ENCODE peak calls at places on chromosome 13, in seven cellular contexts. O, K, J, A, H, Y and S are unnamed samples.

GRCh38 chr13:79404985-79405384 is 1.1 kb downstream of the RBM26 start:
- DNase-seq in O (no peak), K (no peak), J (no peak), A (no peak), H (no peak), Y (peak; percentile 51), S (peak; percentile 57)

GRCh38 chr13:39818953-39819352 is 163.5 kb downstream of the COG6 start:
- DNase-seq in O (no peak), K (no peak), J (no peak), A (no peak), H (no peak), Y (no peak), S (no peak)

GRCh38 chr13:37473035-37473434 is 125.5 kb downstream of the POSTN start:
- DNase-seq in O (no peak), K (no peak), J (no peak), A (no peak), H (no peak), Y (no peak), S (peak; percentile 3)

GRCh38 chr13:111304041-111304544 is 16.3 kb upstream of the TEX29 start:
- DNase-seq in O (no peak), K (no peak), J (no peak), A (no peak), H (no peak), Y (no peak), S (no peak)

GRCh38 chr13:73168226-73168992 is 109.6 kb downstream of the KLF5 start:
- DNase-seq in O (no peak), K (no peak), J (no peak), A (no peak), H (no peak), Y (no peak), S (peak; percentile 71)

GRCh38 chr13:99322297-99323103 is 15.3 kb upstream of the GPR183 start:
- DNase-seq in O (no peak), K (no peak), J (no peak), A (peak; percentile 23), H (no peak), Y (peak; percentile 55), S (no peak)

GRCh38 chr13:61413572-61413971 is 2.1 kb downstream of the PCDH20 start:
- DNase-seq in O (no peak), K (no peak), J (no peak), A (no peak), H (no peak), Y (no peak), S (no peak)

GRCh38 chr13:30313307-30313706 is 6.0 kb upstream of the KATNAL1 start:
- DNase-seq in O (no peak), K (no peak), J (no peak), A (no peak), H (no peak), Y (no peak), S (no peak)

GRCh38 chr13:25963681-25964080 is 88.1 kb downstream of the SHISA2 start:
- DNase-seq in O (no peak), K (no peak), J (no peak), A (no peak), H (peak; percentile 83), Y (no peak), S (no peak)

GRCh38 chr13:65653548-65654078 is 1576.5 kb downstream of the PCDH9 start:
- DNase-seq in O (no peak), K (no peak), J (no peak), A (no peak), H (peak; percentile 47), Y (no peak), S (no peak)

GRCh38 chr13:95462801-95463200 is 89.7 kb upstream of the CLDN10 start:
- DNase-seq in O (no peak), K (no peak), J (no peak), A (no peak), H (no peak), Y (no peak), S (no peak)

GRCh38 chr13:111007209-111007608 is 92.3 kb upstream of the ANKRD10 start:
- DNase-seq in O (no peak), K (no peak), J (no peak), A (no peak), H (no peak), Y (no peak), S (no peak)

GRCh38 chr13:111115841-111116500 is 861 bp downstream of the ARHGEF7 start:
- DNase-seq in O (no peak), K (no peak), J (no peak), A (no peak), H (peak; percentile 31), Y (no peak), S (no peak)

GRCh38 chr13:71672527-71672926 is 194.5 kb downstream of the DACH1 start:
- DNase-seq in O (no peak), K (no peak), J (no peak), A (no peak), H (no peak), Y (no peak), S (no peak)

GRCh38 chr13:110991991-110992508 is 77.2 kb upstream of the ANKRD10 start:
- DNase-seq in O (no peak), K (no peak), J (no peak), A (no peak), H (no peak), Y (no peak), S (no peak)